ENCODE peak calls at places on chromosomes 1 and 21, in eight cellular contexts. One of them, this sample, is unnamed.
A peak's percentile ranks its signal among the peaks of the same experiment; 100 is the strongest.

GRCh38 chr21:44012474-44013379 is 618 bp downstream of the TRAPPC10 start:
- DNase-seq in AG20443: peak; percentile 54
- DNase-seq in nephron progenitor cell: peak; percentile 77
- DNase-seq in stimulated activated naive B cell treated with anti-CD40 and anti-IgM and Interleukin-4, amounts not matched to agents 10 μg/mL and 1 μg/mL and 100 μg/mL, for 72 hours: peak; percentile 83
- DNase-seq in G401: peak; percentile 24
- DNase-seq in T-helper 17 cell: peak; percentile 69
- DNase-seq in fibroblast of the conjunctiva: no peak
- DNase-seq in aorta: peak; percentile 79
- DNase-seq in this sample: peak; percentile 65

GRCh38 chr1:219699870-219700269 is 87.0 kb upstream of the ZC3H11B start:
- DNase-seq in fibroblast of the conjunctiva: no peak
- DNase-seq in aorta: no peak
- DNase-seq in G401: no peak
- DNase-seq in nephron progenitor cell: no peak
- DNase-seq in stimulated activated naive B cell treated with anti-CD40 and anti-IgM and Interleukin-4, amounts not matched to agents 10 μg/mL and 1 μg/mL and 100 μg/mL, for 72 hours: no peak
- DNase-seq in T-helper 17 cell: no peak
- DNase-seq in AG20443: no peak
- DNase-seq in this sample: no peak

GRCh38 chr1:224132901-224133300 is 19.0 kb downstream of the FBXO28 start:
- DNase-seq in T-helper 17 cell: no peak
- DNase-seq in stimulated activated naive B cell treated with anti-CD40 and anti-IgM and Interleukin-4, amounts not matched to agents 10 μg/mL and 1 μg/mL and 100 μg/mL, for 72 hours: no peak
- DNase-seq in G401: no peak
- DNase-seq in nephron progenitor cell: no peak
- DNase-seq in fibroblast of the conjunctiva: no peak
- DNase-seq in AG20443: no peak
- DNase-seq in aorta: no peak
- DNase-seq in this sample: no peak

GRCh38 chr21:32257952-32258785 is 20.7 kb downstream of the MIS18A start:
- DNase-seq in fibroblast of the conjunctiva: peak; percentile 76
- DNase-seq in aorta: peak; percentile 72
- DNase-seq in stimulated activated naive B cell treated with anti-CD40 and anti-IgM and Interleukin-4, amounts not matched to agents 10 μg/mL and 1 μg/mL and 100 μg/mL, for 72 hours: peak; percentile 23
- DNase-seq in AG20443: peak; percentile 82
- DNase-seq in nephron progenitor cell: peak; percentile 66
- DNase-seq in T-helper 17 cell: peak; percentile 12
- DNase-seq in G401: peak; percentile 85
- DNase-seq in this sample: peak; percentile 84

GRCh38 chr1:12486401-12487005 is 131.5 kb downstream of the DHRS3 start:
- DNase-seq in T-helper 17 cell: no peak
- DNase-seq in nephron progenitor cell: no peak
- DNase-seq in G401: no peak
- DNase-seq in aorta: no peak
- DNase-seq in fibroblast of the conjunctiva: no peak
- DNase-seq in stimulated activated naive B cell treated with anti-CD40 and anti-IgM and Interleukin-4, amounts not matched to agents 10 μg/mL and 1 μg/mL and 100 μg/mL, for 72 hours: no peak
- DNase-seq in AG20443: no peak
- DNase-seq in this sample: no peak

GRCh38 chr1:57966751-57967406 is 543.0 kb upstream of the DAB1 start:
- DNase-seq in fibroblast of the conjunctiva: no peak
- DNase-seq in aorta: no peak
- DNase-seq in nephron progenitor cell: peak; percentile 63
- DNase-seq in G401: no peak
- DNase-seq in T-helper 17 cell: no peak
- DNase-seq in stimulated activated naive B cell treated with anti-CD40 and anti-IgM and Interleukin-4, amounts not matched to agents 10 μg/mL and 1 μg/mL and 100 μg/mL, for 72 hours: no peak
- DNase-seq in AG20443: peak; percentile 20
- DNase-seq in this sample: no peak

GRCh38 chr21:17823846-17824245 is 4.7 kb upstream of the C21orf91 start:
- DNase-seq in stimulated activated naive B cell treated with anti-CD40 and anti-IgM and Interleukin-4, amounts not matched to agents 10 μg/mL and 1 μg/mL and 100 μg/mL, for 72 hours: no peak
- DNase-seq in T-helper 17 cell: no peak
- DNase-seq in fibroblast of the conjunctiva: no peak
- DNase-seq in nephron progenitor cell: no peak
- DNase-seq in AG20443: no peak
- DNase-seq in G401: no peak
- DNase-seq in aorta: no peak
- DNase-seq in this sample: no peak

GRCh38 chr1:86155061-86155806 is 1.3 kb downstream of the COL24A1 start:
- DNase-seq in stimulated activated naive B cell treated with anti-CD40 and anti-IgM and Interleukin-4, amounts not matched to agents 10 μg/mL and 1 μg/mL and 100 μg/mL, for 72 hours: no peak
- DNase-seq in aorta: peak; percentile 60
- DNase-seq in G401: no peak
- DNase-seq in nephron progenitor cell: peak; percentile 38
- DNase-seq in fibroblast of the conjunctiva: no peak
- DNase-seq in AG20443: peak; percentile 50
- DNase-seq in T-helper 17 cell: no peak
- DNase-seq in this sample: peak; percentile 52

GRCh38 chr1:46218443-46218842 is 15.3 kb downstream of the LURAP1 start:
- DNase-seq in nephron progenitor cell: no peak
- DNase-seq in AG20443: no peak
- DNase-seq in G401: no peak
- DNase-seq in stimulated activated naive B cell treated with anti-CD40 and anti-IgM and Interleukin-4, amounts not matched to agents 10 μg/mL and 1 μg/mL and 100 μg/mL, for 72 hours: no peak
- DNase-seq in fibroblast of the conjunctiva: no peak
- DNase-seq in aorta: no peak
- DNase-seq in T-helper 17 cell: no peak
- DNase-seq in this sample: no peak

GRCh38 chr1:55129194-55129728 is 85.9 kb downstream of the USP24 start:
- DNase-seq in G401: no peak
- DNase-seq in stimulated activated naive B cell treated with anti-CD40 and anti-IgM and Interleukin-4, amounts not matched to agents 10 μg/mL and 1 μg/mL and 100 μg/mL, for 72 hours: no peak
- DNase-seq in nephron progenitor cell: no peak
- DNase-seq in aorta: peak; percentile 82
- DNase-seq in fibroblast of the conjunctiva: peak; percentile 14
- DNase-seq in AG20443: peak; percentile 33
- DNase-seq in T-helper 17 cell: no peak
- DNase-seq in this sample: no peak

GRCh38 chr1:226627050-226627755 is 78.6 kb downstream of the STUM start:
- DNase-seq in G401: no peak
- DNase-seq in nephron progenitor cell: no peak
- DNase-seq in AG20443: no peak
- DNase-seq in stimulated activated naive B cell treated with anti-CD40 and anti-IgM and Interleukin-4, amounts not matched to agents 10 μg/mL and 1 μg/mL and 100 μg/mL, for 72 hours: no peak
- DNase-seq in fibroblast of the conjunctiva: no peak
- DNase-seq in T-helper 17 cell: peak; percentile 2
- DNase-seq in aorta: no peak
- DNase-seq in this sample: no peak

GRCh38 chr1:221335161-221336101 is 406.5 kb downstream of the DUSP10 start:
- DNase-seq in aorta: peak; percentile 45
- DNase-seq in G401: no peak
- DNase-seq in T-helper 17 cell: no peak
- DNase-seq in nephron progenitor cell: peak; percentile 56
- DNase-seq in fibroblast of the conjunctiva: peak; percentile 54
- DNase-seq in AG20443: peak; percentile 81
- DNase-seq in stimulated activated naive B cell treated with anti-CD40 and anti-IgM and Interleukin-4, amounts not matched to agents 10 μg/mL and 1 μg/mL and 100 μg/mL, for 72 hours: no peak
- DNase-seq in this sample: peak; percentile 68

GRCh38 chr1:38114231-38114630 is 67.6 kb upstream of the POU3F1 start:
- DNase-seq in fibroblast of the conjunctiva: no peak
- DNase-seq in stimulated activated naive B cell treated with anti-CD40 and anti-IgM and Interleukin-4, amounts not matched to agents 10 μg/mL and 1 μg/mL and 100 μg/mL, for 72 hours: no peak
- DNase-seq in T-helper 17 cell: no peak
- DNase-seq in nephron progenitor cell: no peak
- DNase-seq in AG20443: peak; percentile 71
- DNase-seq in G401: peak; percentile 24
- DNase-seq in aorta: peak; percentile 83
- DNase-seq in this sample: peak; percentile 57

GRCh38 chr1:16434007-16434406 is 3.2 kb downstream of the SPATA21 start:
- DNase-seq in AG20443: no peak
- DNase-seq in stimulated activated naive B cell treated with anti-CD40 and anti-IgM and Interleukin-4, amounts not matched to agents 10 μg/mL and 1 μg/mL and 100 μg/mL, for 72 hours: no peak
- DNase-seq in aorta: no peak
- DNase-seq in fibroblast of the conjunctiva: no peak
- DNase-seq in G401: no peak
- DNase-seq in nephron progenitor cell: no peak
- DNase-seq in T-helper 17 cell: no peak
- DNase-seq in this sample: no peak

GRCh38 chr1:93433407-93433961 is 14.4 kb upstream of the FNBP1L start:
- DNase-seq in T-helper 17 cell: no peak
- DNase-seq in aorta: no peak
- DNase-seq in fibroblast of the conjunctiva: no peak
- DNase-seq in AG20443: no peak
- DNase-seq in nephron progenitor cell: no peak
- DNase-seq in G401: no peak
- DNase-seq in stimulated activated naive B cell treated with anti-CD40 and anti-IgM and Interleukin-4, amounts not matched to agents 10 μg/mL and 1 μg/mL and 100 μg/mL, for 72 hours: no peak
- DNase-seq in this sample: no peak

GRCh38 chr1:34918609-34919561 is 10.6 kb downstream of the DLGAP3 start:
- DNase-seq in fibroblast of the conjunctiva: no peak
- DNase-seq in nephron progenitor cell: no peak
- DNase-seq in aorta: peak; percentile 56
- DNase-seq in AG20443: no peak
- DNase-seq in T-helper 17 cell: no peak
- DNase-seq in stimulated activated naive B cell treated with anti-CD40 and anti-IgM and Interleukin-4, amounts not matched to agents 10 μg/mL and 1 μg/mL and 100 μg/mL, for 72 hours: peak; percentile 56
- DNase-seq in G401: no peak
- DNase-seq in this sample: no peak

GRCh38 chr21:29300547-29301138 is 1.9 kb downstream of the BACH1 start:
- DNase-seq in fibroblast of the conjunctiva: no peak
- DNase-seq in AG20443: no peak
- DNase-seq in nephron progenitor cell: no peak
- DNase-seq in T-helper 17 cell: no peak
- DNase-seq in G401: no peak
- DNase-seq in aorta: no peak
- DNase-seq in stimulated activated naive B cell treated with anti-CD40 and anti-IgM and Interleukin-4, amounts not matched to agents 10 μg/mL and 1 μg/mL and 100 μg/mL, for 72 hours: peak; percentile 60
- DNase-seq in this sample: no peak

GRCh38 chr21:34311561-34312330 is 52.1 kb upstream of the KCNE2 start:
- DNase-seq in aorta: no peak
- DNase-seq in stimulated activated naive B cell treated with anti-CD40 and anti-IgM and Interleukin-4, amounts not matched to agents 10 μg/mL and 1 μg/mL and 100 μg/mL, for 72 hours: no peak
- DNase-seq in fibroblast of the conjunctiva: no peak
- DNase-seq in nephron progenitor cell: no peak
- DNase-seq in AG20443: no peak
- DNase-seq in G401: no peak
- DNase-seq in T-helper 17 cell: no peak
- DNase-seq in this sample: no peak

GRCh38 chr1:28577052-28577678 is 14.9 kb upstream of the RAB42 start:
- DNase-seq in stimulated activated naive B cell treated with anti-CD40 and anti-IgM and Interleukin-4, amounts not matched to agents 10 μg/mL and 1 μg/mL and 100 μg/mL, for 72 hours: no peak
- DNase-seq in AG20443: no peak
- DNase-seq in T-helper 17 cell: no peak
- DNase-seq in aorta: peak; percentile 8
- DNase-seq in G401: no peak
- DNase-seq in fibroblast of the conjunctiva: no peak
- DNase-seq in nephron progenitor cell: no peak
- DNase-seq in this sample: no peak

GRCh38 chr1:57550092-57550491 is 126.2 kb upstream of the DAB1 start:
- DNase-seq in stimulated activated naive B cell treated with anti-CD40 and anti-IgM and Interleukin-4, amounts not matched to agents 10 μg/mL and 1 μg/mL and 100 μg/mL, for 72 hours: no peak
- DNase-seq in T-helper 17 cell: no peak
- DNase-seq in nephron progenitor cell: no peak
- DNase-seq in G401: no peak
- DNase-seq in AG20443: no peak
- DNase-seq in aorta: no peak
- DNase-seq in fibroblast of the conjunctiva: no peak
- DNase-seq in this sample: no peak

GRCh38 chr1:23573574-23574182 is 14.4 kb upstream of the ID3 start:
- DNase-seq in G401: no peak
- DNase-seq in T-helper 17 cell: no peak
- DNase-seq in AG20443: no peak
- DNase-seq in nephron progenitor cell: no peak
- DNase-seq in aorta: no peak
- DNase-seq in stimulated activated naive B cell treated with anti-CD40 and anti-IgM and Interleukin-4, amounts not matched to agents 10 μg/mL and 1 μg/mL and 100 μg/mL, for 72 hours: no peak
- DNase-seq in fibroblast of the conjunctiva: no peak
- DNase-seq in this sample: no peak

GRCh38 chr1:241396747-241397691 is 40.0 kb upstream of the RGS7 start:
- DNase-seq in G401: no peak
- DNase-seq in T-helper 17 cell: no peak
- DNase-seq in fibroblast of the conjunctiva: no peak
- DNase-seq in AG20443: no peak
- DNase-seq in aorta: no peak
- DNase-seq in nephron progenitor cell: no peak
- DNase-seq in stimulated activated naive B cell treated with anti-CD40 and anti-IgM and Interleukin-4, amounts not matched to agents 10 μg/mL and 1 μg/mL and 100 μg/mL, for 72 hours: no peak
- DNase-seq in this sample: no peak

GRCh38 chr1:184965889-184966860 is 8.1 kb downstream of the NIBAN1 start:
- DNase-seq in fibroblast of the conjunctiva: no peak
- DNase-seq in AG20443: no peak
- DNase-seq in T-helper 17 cell: no peak
- DNase-seq in G401: no peak
- DNase-seq in stimulated activated naive B cell treated with anti-CD40 and anti-IgM and Interleukin-4, amounts not matched to agents 10 μg/mL and 1 μg/mL and 100 μg/mL, for 72 hours: no peak
- DNase-seq in nephron progenitor cell: no peak
- DNase-seq in aorta: no peak
- DNase-seq in this sample: no peak

GRCh38 chr1:38941527-38942019 is at the start of gene RHBDL2:
- DNase-seq in AG20443: peak; percentile 94
- DNase-seq in nephron progenitor cell: no peak
- DNase-seq in T-helper 17 cell: no peak
- DNase-seq in fibroblast of the conjunctiva: no peak
- DNase-seq in aorta: peak; percentile 67
- DNase-seq in stimulated activated naive B cell treated with anti-CD40 and anti-IgM and Interleukin-4, amounts not matched to agents 10 μg/mL and 1 μg/mL and 100 μg/mL, for 72 hours: no peak
- DNase-seq in G401: peak; percentile 64
- DNase-seq in this sample: peak; percentile 91

GRCh38 chr1:97849350-97850339 is 71.2 kb downstream of the DPYD start:
- DNase-seq in AG20443: peak; percentile 79
- DNase-seq in G401: no peak
- DNase-seq in T-helper 17 cell: no peak
- DNase-seq in stimulated activated naive B cell treated with anti-CD40 and anti-IgM and Interleukin-4, amounts not matched to agents 10 μg/mL and 1 μg/mL and 100 μg/mL, for 72 hours: no peak
- DNase-seq in aorta: no peak
- DNase-seq in fibroblast of the conjunctiva: peak; percentile 51
- DNase-seq in nephron progenitor cell: no peak
- DNase-seq in this sample: peak; percentile 81

GRCh38 chr1:18554597-18554996 is 73.9 kb downstream of the KLHDC7A start:
- DNase-seq in aorta: no peak
- DNase-seq in T-helper 17 cell: no peak
- DNase-seq in nephron progenitor cell: no peak
- DNase-seq in G401: no peak
- DNase-seq in fibroblast of the conjunctiva: no peak
- DNase-seq in stimulated activated naive B cell treated with anti-CD40 and anti-IgM and Interleukin-4, amounts not matched to agents 10 μg/mL and 1 μg/mL and 100 μg/mL, for 72 hours: no peak
- DNase-seq in AG20443: no peak
- DNase-seq in this sample: no peak

GRCh38 chr1:203040518-203041275 is 14.4 kb downstream of the PPFIA4 start:
- DNase-seq in stimulated activated naive B cell treated with anti-CD40 and anti-IgM and Interleukin-4, amounts not matched to agents 10 μg/mL and 1 μg/mL and 100 μg/mL, for 72 hours: no peak
- DNase-seq in T-helper 17 cell: no peak
- DNase-seq in nephron progenitor cell: no peak
- DNase-seq in fibroblast of the conjunctiva: no peak
- DNase-seq in aorta: no peak
- DNase-seq in G401: no peak
- DNase-seq in AG20443: no peak
- DNase-seq in this sample: no peak